ENCODE peak calls at places on chromosomes 7 and 10, in ten cellular contexts. U is retina, H is brain microvascular endothelial cell, B is SJSA1, Y is mesothelial cell of epicardium, M is left ventricle myocardium superior, W is heart left ventricle, K is Caco-2, N is fibroblast of pulmonary artery, J is GM12865. C is an unnamed sample.

GRCh38 chr10:130352291-130352645 is 216.1 kb downstream of the GLRX3 start:
- DNase-seq in U (peak), H (no peak), B (no peak), Y (no peak), M (no peak), W (no peak), K (no peak), N (no peak), J (no peak), C (no peak)

GRCh38 chr7:47379629-47380324 is 202.1 kb downstream of the TNS3 start:
- DNase-seq in U (peak), H (peak), B (peak), Y (peak), M (peak), W (peak), K (no peak), N (peak), J (no peak), C (no peak)

GRCh38 chr10:15197276-15197675 is 28.8 kb upstream of the NMT2 start:
- DNase-seq in U (no peak), H (no peak), B (no peak), Y (no peak), M (no peak), W (no peak), K (no peak), N (peak), J (no peak), C (no peak)

GRCh38 chr10:4246881-4247358 is 461.9 kb upstream of the KLF6 start:
- DNase-seq in U (no peak), H (peak), B (no peak), Y (no peak), M (no peak), W (no peak), K (no peak), N (peak), J (no peak), C (no peak)

GRCh38 chr10:67735430-67735829 is 39.4 kb upstream of the CTNNA3 start:
- DNase-seq in U (no peak), H (no peak), B (no peak), Y (no peak), M (no peak), W (no peak), K (no peak), N (no peak), J (no peak), C (no peak)

GRCh38 chr7:92135490-92135889 is 1.2 kb upstream of the CYP51A1 start:
- DNase-seq in U (no peak), H (no peak), B (no peak), Y (no peak), M (no peak), W (no peak), K (peak), N (peak), J (peak), C (no peak)

GRCh38 chr10:104762793-104763192 is 121.7 kb downstream of the SORCS3 start:
- DNase-seq in U (no peak), H (no peak), B (no peak), Y (no peak), M (no peak), W (no peak), K (no peak), N (no peak), J (no peak), C (no peak)

GRCh38 chr10:78584266-78584665 is 484.5 kb upstream of the ZMIZ1 start:
- DNase-seq in U (no peak), H (no peak), B (no peak), Y (no peak), M (no peak), W (no peak), K (no peak), N (no peak), J (no peak), C (no peak)

GRCh38 chr10:74901867-74902439 is 75.6 kb downstream of the KAT6B start:
- DNase-seq in U (no peak), H (no peak), B (no peak), Y (no peak), M (no peak), W (no peak), K (no peak), N (no peak), J (no peak), C (no peak)

GRCh38 chr7:50190772-50191171 is 97.7 kb upstream of the ZPBP start:
- DNase-seq in U (no peak), H (no peak), B (no peak), Y (no peak), M (no peak), W (no peak), K (no peak), N (no peak), J (no peak), C (no peak)

GRCh38 chr10:7649673-7650330 is 17.0 kb downstream of the ITIH5 start:
- DNase-seq in U (no peak), H (no peak), B (no peak), Y (no peak), M (no peak), W (no peak), K (no peak), N (no peak), J (no peak), C (no peak)

GRCh38 chr10:61943699-61944444 is 42.4 kb downstream of the ARID5B start:
- DNase-seq in U (no peak), H (peak), B (no peak), Y (no peak), M (no peak), W (no peak), K (no peak), N (peak), J (peak), C (no peak)

GRCh38 chr7:3771906-3772305 is 470.9 kb downstream of the SDK1 start:
- DNase-seq in U (no peak), H (no peak), B (no peak), Y (no peak), M (no peak), W (no peak), K (no peak), N (peak), J (no peak), C (no peak)

GRCh38 chr10:18659784-18660561 is 742 bp downstream of the ARL5B start:
- DNase-seq in U (no peak), H (no peak), B (no peak), Y (no peak), M (no peak), W (no peak), K (peak), N (peak), J (peak), C (peak)

GRCh38 chr7:130473289-130473688 is 18.6 kb upstream of the MEST start:
- DNase-seq in U (no peak), H (no peak), B (no peak), Y (no peak), M (no peak), W (no peak), K (no peak), N (no peak), J (no peak), C (no peak)

GRCh38 chr10:3754727-3755439 is 30.1 kb downstream of the KLF6 start:
- DNase-seq in U (no peak), H (peak), B (peak), Y (no peak), M (no peak), W (no peak), K (peak), N (peak), J (no peak), C (no peak)

GRCh38 chr10:108323274-108323798 is 1158.8 kb upstream of the SORCS1 start:
- DNase-seq in U (no peak), H (no peak), B (no peak), Y (no peak), M (no peak), W (no peak), K (no peak), N (no peak), J (no peak), C (no peak)

GRCh38 chr10:87646920-87647319 is 12.8 kb upstream of the PAPSS2 start:
- DNase-seq in U (no peak), H (no peak), B (no peak), Y (no peak), M (no peak), W (no peak), K (peak), N (no peak), J (no peak), C (no peak)

GRCh38 chr10:101214446-101215396 is 14.5 kb downstream of the LBX1 start:
- DNase-seq in U (peak), H (no peak), B (peak), Y (peak), M (peak), W (peak), K (peak), N (peak), J (peak), C (no peak)

C was measured in GM12878.